ENCODE peak calls at places on chromosomes 16 and 17, in ten cellular contexts. C is HFFc6, F is psoas muscle, N is right lobe of liver, Y is lower lobe of right lung, T is Peyer's patch, K is stomach, D is vagina, E is Calu3, Z is fibroblast of lung. W is an unnamed sample.

GRCh38 chr17:79039171-79039570 is 15.2 kb downstream of the C1QTNF1 start:
- DNase-seq in C (no peak), F (no peak), N (no peak), Y (no peak), T (peak), K (no peak), D (no peak), E (no peak), Z (no peak), W (no peak)

GRCh38 chr16:27431773-27432599 is 30.0 kb downstream of the IL21R start:
- DNase-seq in C (peak), F (no peak), N (peak), Y (no peak), T (no peak), K (peak), D (peak), E (no peak), Z (no peak), W (peak)

GRCh38 chr17:38435795-38436194 is 7.5 kb downstream of the ARHGAP23 start:
- DNase-seq in C (no peak), F (no peak), N (peak), Y (no peak), T (no peak), K (no peak), D (no peak), E (no peak), Z (no peak), W (no peak)

GRCh38 chr17:81810476-81810875 is 6.5 kb downstream of the GCGR start:
- DNase-seq in C (no peak), F (no peak), N (no peak), Y (no peak), T (no peak), K (no peak), D (no peak), E (no peak), Z (no peak), W (no peak)

GRCh38 chr17:12590417-12590816 is 75.3 kb upstream of the MYOCD start:
- DNase-seq in C (no peak), F (no peak), N (no peak), Y (no peak), T (no peak), K (no peak), D (no peak), E (no peak), Z (no peak), W (no peak)

GRCh38 chr17:31524926-31525800 is 133.7 kb downstream of the RAB11FIP4 start:
- DNase-seq in C (peak), F (peak), N (peak), Y (peak), T (peak), K (peak), D (no peak), E (peak), Z (peak), W (peak)

GRCh38 chr17:78496311-78496710 is 80.9 kb downstream of the DNAH17 start:
- DNase-seq in C (no peak), F (no peak), N (no peak), Y (no peak), T (no peak), K (no peak), D (no peak), E (no peak), Z (no peak), W (no peak)

GRCh38 chr17:65020284-65020683 is 36.3 kb downstream of the GNA13 start:
- DNase-seq in C (peak), F (no peak), N (no peak), Y (no peak), T (no peak), K (no peak), D (no peak), E (no peak), Z (peak), W (peak)

GRCh38 chr17:9178319-9178718 is 157.0 kb downstream of the NTN1 start:
- DNase-seq in C (no peak), F (no peak), N (no peak), Y (no peak), T (no peak), K (no peak), D (no peak), E (no peak), Z (no peak), W (no peak)

GRCh38 chr17:70130274-70130673 is 39.1 kb upstream of the KCNJ2 start:
- DNase-seq in C (no peak), F (no peak), N (no peak), Y (no peak), T (no peak), K (no peak), D (no peak), E (no peak), Z (no peak), W (no peak)

GRCh38 chr17:49157784-49158183 is 25.2 kb downstream of the B4GALNT2 start:
- DNase-seq in C (no peak), F (no peak), N (no peak), Y (no peak), T (no peak), K (no peak), D (no peak), E (peak), Z (no peak), W (peak)

GRCh38 chr17:49552070-49552751 is 23.5 kb upstream of the NXPH3 start:
- DNase-seq in C (no peak), F (no peak), N (peak), Y (no peak), T (peak), K (no peak), D (peak), E (no peak), Z (peak), W (no peak)

GRCh38 chr17:79949646-79950292 is 85.9 kb downstream of the TBC1D16 start:
- DNase-seq in C (no peak), F (no peak), N (peak), Y (no peak), T (no peak), K (no peak), D (no peak), E (no peak), Z (no peak), W (no peak)

GRCh38 chr16:69283851-69284250 is 27.3 kb upstream of the VPS4A start:
- DNase-seq in C (no peak), F (no peak), N (no peak), Y (no peak), T (no peak), K (no peak), D (no peak), E (no peak), Z (no peak), W (no peak)

GRCh38 chr16:27819881-27820610 is 243.5 kb downstream of the GSG1L start:
- DNase-seq in C (no peak), F (no peak), N (no peak), Y (no peak), T (peak), K (no peak), D (no peak), E (no peak), Z (no peak), W (no peak)

GRCh38 chr16:1299868-1300203 is 9.6 kb upstream of the UBE2I start:
- DNase-seq in C (no peak), F (no peak), N (no peak), Y (no peak), T (no peak), K (no peak), D (no peak), E (no peak), Z (no peak), W (no peak)

GRCh38 chr17:73566905-73567782 is 77.1 kb downstream of the SDK2 start:
- DNase-seq in C (no peak), F (no peak), N (no peak), Y (no peak), T (no peak), K (no peak), D (no peak), E (no peak), Z (no peak), W (no peak)

GRCh38 chr17:34024303-34025178 is 230.5 kb upstream of the CCL2 start:
- DNase-seq in C (no peak), F (no peak), N (no peak), Y (no peak), T (no peak), K (no peak), D (no peak), E (no peak), Z (no peak), W (no peak)

GRCh38 chr17:81223758-81224122 is 975 bp upstream of the CEP131 start:
- DNase-seq in C (no peak), F (no peak), N (no peak), Y (no peak), T (no peak), K (no peak), D (no peak), E (no peak), Z (no peak), W (no peak)

GRCh38 chr16:11437069-11437468 is 91.8 kb downstream of the RMI2 start:
- DNase-seq in C (no peak), F (no peak), N (no peak), Y (no peak), T (no peak), K (no peak), D (no peak), E (no peak), Z (no peak), W (no peak)

GRCh38 chr16:12186774-12187335 is 210.3 kb downstream of the SNX29 start:
- DNase-seq in C (no peak), F (no peak), N (peak), Y (no peak), T (no peak), K (no peak), D (no peak), E (peak), Z (peak), W (no peak)

GRCh38 chr16:54210437-54211081 is 76.0 kb downstream of the IRX3 start:
- DNase-seq in C (no peak), F (no peak), N (no peak), Y (no peak), T (no peak), K (no peak), D (no peak), E (no peak), Z (no peak), W (no peak)

GRCh38 chr17:60481604-60482003 is 44.4 kb downstream of the APPBP2 start:
- DNase-seq in C (no peak), F (no peak), N (no peak), Y (no peak), T (no peak), K (no peak), D (no peak), E (no peak), Z (no peak), W (no peak)
- TF ChIP-seq CTCF in C (no peak), F (no peak), N (no peak), Y (no peak), T (no peak), K (no peak), D (no peak), E (no peak), Z (no peak), W (no peak)

DNA sequence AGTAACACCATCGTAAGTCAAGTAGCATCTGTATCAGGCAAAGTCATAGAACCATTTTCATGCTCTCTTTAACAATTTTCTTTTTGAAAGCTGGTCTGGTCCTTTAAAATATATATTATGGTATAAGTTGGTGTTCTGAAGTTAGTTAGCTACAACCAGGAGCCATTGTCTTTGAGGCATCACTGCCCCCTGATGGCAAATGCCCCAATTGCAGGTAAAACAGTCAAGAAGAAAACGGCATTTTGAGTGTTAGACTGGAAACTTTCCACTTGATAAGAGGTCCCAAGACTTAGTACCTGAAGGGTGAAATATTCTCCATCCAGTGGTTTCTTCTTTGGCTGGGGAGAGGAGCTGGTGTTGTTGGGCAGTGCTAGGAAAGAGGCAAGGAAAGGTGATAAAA is 14.1 kb downstream of the TP53 start:
- DNase-seq in C (peak), F (no peak), N (no peak), Y (no peak), T (peak), K (peak), D (no peak), E (peak), Z (peak), W (no peak)
- TF ChIP-seq CTCF in C (peak), F (peak), N (peak), Y (peak), T (no peak), K (peak), D (no peak), E (no peak), Z (peak), W (no peak)

GRCh38 chr16:19118938-19119431 is 5.2 kb downstream of the ITPRIPL2 start:
- DNase-seq in C (peak), F (no peak), N (no peak), Y (no peak), T (no peak), K (no peak), D (no peak), E (peak), Z (peak), W (peak)

GRCh38 chr16:19114359-19115147 is 789 bp downstream of the ITPRIPL2 start:
- DNase-seq in C (peak), F (peak), N (peak), Y (peak), T (peak), K (peak), D (no peak), E (peak), Z (peak), W (peak)

GRCh38 chr16:19116711-19117449 is 3.1 kb downstream of the ITPRIPL2 start:
- DNase-seq in C (peak), F (no peak), N (no peak), Y (no peak), T (no peak), K (no peak), D (no peak), E (peak), Z (peak), W (peak)

GRCh38 chr16:19113577-19114358 is at the start of gene ITPRIPL2:
- DNase-seq in C (peak), F (peak), N (peak), Y (peak), T (peak), K (peak), D (no peak), E (peak), Z (peak), W (peak)

GRCh38 chr16:19115148-19116021 is 1.6 kb downstream of the ITPRIPL2 start:
- DNase-seq in C (no peak), F (no peak), N (no peak), Y (no peak), T (no peak), K (no peak), D (no peak), E (no peak), Z (no peak), W (no peak)
- TF ChIP-seq CTCF in C (peak), F (peak), N (no peak), Y (peak), T (no peak), K (no peak), D (no peak), E (no peak), Z (peak), W (no peak)

GRCh38 chr16:24696699-24697098 is 32.8 kb upstream of the TNRC6A start:
- DNase-seq in C (no peak), F (no peak), N (no peak), Y (no peak), T (no peak), K (no peak), D (no peak), E (no peak), Z (no peak), W (no peak)

GRCh38 chr16:24698314-24698713 is 31.1 kb upstream of the TNRC6A start:
- DNase-seq in C (no peak), F (no peak), N (no peak), Y (no peak), T (no peak), K (no peak), D (no peak), E (no peak), Z (no peak), W (no peak)

GRCh38 chr16:24699151-24699723 is 30.2 kb upstream of the TNRC6A start:
- DNase-seq in C (no peak), F (no peak), N (no peak), Y (no peak), T (no peak), K (no peak), D (no peak), E (no peak), Z (no peak), W (no peak)

GRCh38 chr16:24701521-24701951 is 27.9 kb upstream of the TNRC6A start:
- DNase-seq in C (peak), F (no peak), N (peak), Y (no peak), T (no peak), K (no peak), D (no peak), E (peak), Z (peak), W (no peak)

DNA sequence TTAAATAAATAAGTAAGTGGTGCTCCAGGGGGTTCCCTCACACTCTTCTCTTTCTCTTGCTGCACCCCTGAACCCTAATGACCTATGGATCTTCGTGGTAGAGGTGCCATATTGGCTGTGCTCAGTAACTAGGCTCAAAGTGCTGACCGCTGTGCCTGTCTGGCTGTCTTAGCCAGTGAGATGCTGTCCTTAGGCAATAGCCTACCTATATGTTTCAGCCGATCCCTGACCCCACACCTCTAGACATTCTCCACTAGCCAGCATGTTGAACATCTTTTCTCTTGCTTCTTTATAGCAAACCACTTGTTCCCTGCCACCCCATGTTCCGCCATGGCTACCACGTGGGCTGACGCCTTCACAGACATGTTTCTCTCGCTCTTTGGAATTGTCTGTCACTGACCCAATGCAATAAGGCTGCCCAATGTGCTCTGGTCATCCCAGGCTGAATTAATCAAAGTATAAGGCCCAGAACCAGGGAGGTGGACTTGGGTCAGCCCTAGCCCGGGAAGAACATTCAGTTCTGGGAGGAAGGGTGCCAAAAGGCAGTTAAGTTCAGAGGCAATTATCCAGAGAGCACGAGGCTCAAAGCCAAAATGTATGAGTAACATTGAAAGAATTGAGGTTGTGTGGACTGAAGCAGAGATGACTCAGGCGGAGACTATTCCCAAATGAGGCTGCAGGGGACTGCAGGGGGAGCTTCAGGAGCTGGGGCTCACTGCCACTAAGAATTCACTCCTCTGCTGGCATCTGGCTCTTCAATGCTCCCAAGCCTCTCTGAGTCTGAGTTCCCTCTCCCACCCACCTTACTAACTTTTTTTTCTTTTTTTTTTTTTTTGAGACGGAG is 28.7 kb upstream of the TNRC6A start:
- DNase-seq in C (peak), F (peak), N (peak), Y (peak), T (no peak), K (peak), D (peak), E (peak), Z (peak), W (peak)
- TF ChIP-seq CTCF in C (peak), F (peak), N (peak), Y (peak), T (no peak), K (no peak), D (no peak), E (no peak), Z (peak), W (no peak)

GRCh38 chr17:17570207-17570797 is 21.2 kb downstream of the PEMT start:
- DNase-seq in C (no peak), F (peak), N (peak), Y (no peak), T (peak), K (peak), D (no peak), E (peak), Z (peak), W (no peak)
- TF ChIP-seq CTCF in C (peak), F (peak), N (peak), Y (peak), T (no peak), K (peak), D (no peak), E (peak), Z (peak), W (no peak)

GRCh38 chr16:88867561-88868246 is 1.2 kb upstream of the PABPN1L start:
- DNase-seq in C (no peak), F (no peak), N (no peak), Y (no peak), T (no peak), K (no peak), D (no peak), E (no peak), Z (no peak), W (no peak)

GRCh38 chr16:88865310-88865709 is 1.1 kb downstream of the PABPN1L start:
- DNase-seq in C (no peak), F (no peak), N (no peak), Y (no peak), T (no peak), K (no peak), D (no peak), E (no peak), Z (no peak), W (no peak)

GRCh38 chr16:88864521-88864920 is 1.9 kb downstream of the PABPN1L start:
- DNase-seq in C (no peak), F (no peak), N (no peak), Y (no peak), T (no peak), K (no peak), D (no peak), E (no peak), Z (no peak), W (no peak)

GRCh38 chr16:88865742-88866141 is 718 bp downstream of the PABPN1L start:
- DNase-seq in C (no peak), F (no peak), N (no peak), Y (no peak), T (no peak), K (no peak), D (no peak), E (no peak), Z (no peak), W (no peak)

GRCh38 chr16:88866151-88866920 is at the start of gene PABPN1L:
- DNase-seq in C (no peak), F (no peak), N (no peak), Y (no peak), T (no peak), K (no peak), D (no peak), E (no peak), Z (no peak), W (no peak)
- TF ChIP-seq CTCF in C (no peak), F (no peak), N (no peak), Y (no peak), T (no peak), K (no peak), D (no peak), E (no peak), Z (no peak), W (no peak)